ENCODE peak calls at places on chromosomes 5 and 9, in four cellular contexts. Z, A, M and W are unnamed samples.

GRCh38 chr9:89655990-89656657 is 51.3 kb downstream of the GADD45G start:
- DNase-seq in Z (no peak), A (no peak), M (no peak), W (no peak)

GRCh38 chr5:81151546-81151945 is 81.6 kb upstream of the CKMT2 start:
- DNase-seq in Z (no peak), A (no peak), M (no peak), W (no peak)

GRCh38 chr9:101369286-101369685 is 15.5 kb downstream of the BAAT start:
- DNase-seq in Z (no peak), A (no peak), M (no peak), W (no peak)

GRCh38 chr5:138491669-138492551 is 26.6 kb downstream of the EGR1 start:
- DNase-seq in Z (peak; percentile 94), A (peak; percentile 92), M (peak; percentile 96), W (peak; percentile 81)

GRCh38 chr5:132003170-132003744 is 8.2 kb downstream of the ACSL6 start:
- DNase-seq in Z (no peak), A (no peak), M (no peak), W (no peak)

GRCh38 chr9:123609844-123610243 is 253.8 kb downstream of the CRB2 start:
- DNase-seq in Z (no peak), A (peak; percentile 12), M (no peak), W (no peak)

GRCh38 chr5:132830436-132831094 is at the start of gene SHROOM1:
- DNase-seq in Z (peak; percentile 59), A (no peak), M (no peak), W (no peak)

GRCh38 chr9:129838707-129839259 is 3.5 kb downstream of the USP20 start:
- DNase-seq in Z (peak; percentile 84), A (no peak), M (no peak), W (no peak)

GRCh38 chr9:129309906-129310305 is 131.8 kb upstream of the IER5L start:
- DNase-seq in Z (no peak), A (no peak), M (peak; percentile 62), W (peak; percentile 29)

GRCh38 chr5:124527220-124527991 is 219.0 kb downstream of the ZNF608 start:
- DNase-seq in Z (no peak), A (no peak), M (no peak), W (no peak)

GRCh38 chr9:131695366-131696162 is 44.3 kb downstream of the RAPGEF1 start:
- DNase-seq in Z (no peak), A (no peak), M (peak; percentile 72), W (no peak)

GRCh38 chr5:17019324-17019723 is 83.2 kb upstream of the MYO10 start:
- DNase-seq in Z (no peak), A (no peak), M (no peak), W (no peak)

GRCh38 chr5:121399879-121400278 is 451.8 kb upstream of the FTMT start:
- DNase-seq in Z (no peak), A (no peak), M (no peak), W (no peak)

GRCh38 chr9:34675048-34675714 is 12.7 kb upstream of the CCL27 start:
- DNase-seq in Z (peak; percentile 52), A (peak; percentile 88), M (no peak), W (no peak)

GRCh38 chr5:56270058-56270457 is 36.9 kb upstream of the ANKRD55 start:
- DNase-seq in Z (no peak), A (no peak), M (no peak), W (no peak)

GRCh38 chr5:128399111-128399510 is 138.9 kb downstream of the FBN2 start:
- DNase-seq in Z (no peak), A (no peak), M (no peak), W (no peak)

GRCh38 chr5:111072949-111073682 is 1.6 kb downstream of the TSLP start:
- DNase-seq in Z (peak; percentile 39), A (peak; percentile 85), M (peak; percentile 77), W (no peak)

GRCh38 chr5:52580921-52581320 is 206.8 kb upstream of the ITGA1 start:
- DNase-seq in Z (peak; percentile 41), A (peak; percentile 78), M (no peak), W (no peak)

GRCh38 chr5:111173476-111173875 is 50.7 kb upstream of the CAMK4 start:
- DNase-seq in Z (no peak), A (no peak), M (no peak), W (no peak)

GRCh38 chr5:128838631-128839030 is 126.7 kb upstream of the SLC27A6 start:
- DNase-seq in Z (no peak), A (no peak), M (no peak), W (no peak)

GRCh38 chr9:113608082-113608685 is 144.7 kb downstream of the RGS3 start:
- DNase-seq in Z (no peak), A (no peak), M (no peak), W (no peak)

GRCh38 chr5:151200913-151201445 is 22.9 kb downstream of the CCDC69 start:
- DNase-seq in Z (no peak), A (no peak), M (peak; percentile 17), W (peak; percentile 7)

GRCh38 chr9:14056235-14056930 is 257.6 kb downstream of the NFIB start:
- DNase-seq in Z (no peak), A (peak; percentile 43), M (no peak), W (no peak)

GRCh38 chr5:392431-392988 is 50.5 kb upstream of the EXOC3 start:
- DNase-seq in Z (no peak), A (peak; percentile 30), M (peak; percentile 59), W (peak; percentile 64)

GRCh38 chr5:14331377-14331776 is 188.2 kb downstream of the TRIO start:
- DNase-seq in Z (no peak), A (no peak), M (no peak), W (no peak)

GRCh38 chr5:141713616-141714309 is 31.7 kb upstream of the ARAP3 start:
- DNase-seq in Z (peak; percentile 93), A (no peak), M (no peak), W (no peak)

GRCh38 chr9:75889577-75889976 is 896 bp upstream of the PCSK5 start:
- DNase-seq in Z (no peak), A (no peak), M (no peak), W (no peak)

GRCh38 chr5:157820593-157821252 is 38.2 kb downstream of the CLINT1 start:
- DNase-seq in Z (peak; percentile 35), A (peak; percentile 60), M (no peak), W (no peak)

GRCh38 chr9:80191108-80191507 is 619.3 kb downstream of the TLE4 start:
- DNase-seq in Z (no peak), A (no peak), M (no peak), W (no peak)

GRCh38 chr5:151671979-151672378 is 14.7 kb downstream of the SPARC start:
- DNase-seq in Z (no peak), A (peak; percentile 77), M (no peak), W (no peak)

GRCh38 chr9:108476574-108476973 is 379.2 kb downstream of the ACTL7B start:
- DNase-seq in Z (peak; percentile 48), A (no peak), M (no peak), W (no peak)

GRCh38 chr9:72807765-72808445 is 144.9 kb downstream of the ALDH1A1 start:
- DNase-seq in Z (no peak), A (peak; percentile 15), M (no peak), W (no peak)

GRCh38 chr5:68505917-68506860 is 290.6 kb downstream of the PIK3R1 start:
- DNase-seq in Z (peak; percentile 67), A (peak; percentile 52), M (no peak), W (no peak)

GRCh38 chr9:99678550-99678949 is 143.1 kb upstream of the NR4A3 start:
- DNase-seq in Z (no peak), A (no peak), M (no peak), W (no peak)

GRCh38 chr5:111676496-111676895 is 80.5 kb downstream of the NREP start:
- DNase-seq in Z (no peak), A (no peak), M (no peak), W (no peak)

GRCh38 chr9:106883626-106884190 is 20.7 kb downstream of the ZNF462 start:
- DNase-seq in Z (no peak), A (no peak), M (no peak), W (no peak)

GRCh38 chr9:117414220-117414905 is 494 bp downstream of the ASTN2 start:
- DNase-seq in Z (peak; percentile 30), A (no peak), M (no peak), W (no peak)
- TF ChIP-seq CTCF in Z (no peak), A (peak; percentile 11), M (no peak), W (no peak)

DNA sequence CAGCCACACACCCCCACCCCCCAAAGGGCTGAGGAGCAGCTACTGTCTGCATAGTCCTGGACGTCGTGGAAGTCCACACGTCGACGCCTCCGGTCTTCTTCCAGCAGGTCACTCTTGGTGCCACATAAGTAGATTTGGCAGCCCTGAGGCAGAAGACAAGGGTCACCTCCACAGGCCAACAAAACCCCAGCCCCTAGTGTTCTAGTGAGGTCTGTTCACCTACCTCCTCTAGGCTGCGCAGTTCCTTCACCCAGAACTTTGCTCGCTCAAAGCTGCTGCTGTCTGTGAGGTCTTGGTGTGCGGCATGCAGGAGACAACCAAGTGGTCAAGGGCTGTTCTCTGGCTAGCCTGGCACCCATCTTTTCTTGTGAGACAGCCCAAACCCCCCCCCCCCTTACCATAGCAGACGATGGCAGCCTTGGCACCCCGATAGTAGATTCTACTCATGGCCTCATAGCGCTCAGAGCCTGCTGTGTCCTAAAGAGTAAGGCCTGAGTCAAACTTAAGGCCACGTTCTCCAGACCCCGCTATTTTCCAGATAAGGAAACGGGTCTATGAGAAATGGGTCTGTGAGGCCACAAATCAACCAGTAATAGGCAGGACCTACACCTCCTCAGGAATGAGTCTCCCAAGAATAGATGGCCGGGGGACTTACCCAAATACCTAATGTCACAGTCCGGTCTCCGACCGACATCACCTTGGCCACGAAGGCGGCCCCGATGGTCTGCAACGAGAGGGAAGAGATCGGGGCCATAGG is 987 bp downstream of the RAB24 start:
- DNase-seq in Z (no peak), A (no peak), M (peak; percentile 70), W (no peak)
- TF ChIP-seq CTCF in Z (no peak), A (no peak), M (no peak), W (peak; percentile 26)

GRCh38 chr5:98750693-98751092 is 22.8 kb upstream of the RGMB start:
- DNase-seq in Z (no peak), A (peak; percentile 43), M (no peak), W (no peak)
- TF ChIP-seq CTCF in Z (peak; percentile 41), A (peak; percentile 56), M (no peak), W (peak; percentile 64)

GRCh38 chr9:127890053-127890452 is 9.3 kb downstream of the ST6GALNAC6 start:
- DNase-seq in Z (no peak), A (no peak), M (no peak), W (no peak)

GRCh38 chr9:127885508-127886281 is 8.2 kb upstream of the AK1 start:
- DNase-seq in Z (no peak), A (no peak), M (no peak), W (no peak)

GRCh38 chr9:127886401-127886972 is 9.0 kb upstream of the AK1 start:
- DNase-seq in Z (peak; percentile 68), A (peak; percentile 40), M (peak; percentile 72), W (no peak)

GRCh38 chr9:127884976-127885490 is 7.6 kb upstream of the AK1 start:
- DNase-seq in Z (no peak), A (no peak), M (no peak), W (no peak)

DNA sequence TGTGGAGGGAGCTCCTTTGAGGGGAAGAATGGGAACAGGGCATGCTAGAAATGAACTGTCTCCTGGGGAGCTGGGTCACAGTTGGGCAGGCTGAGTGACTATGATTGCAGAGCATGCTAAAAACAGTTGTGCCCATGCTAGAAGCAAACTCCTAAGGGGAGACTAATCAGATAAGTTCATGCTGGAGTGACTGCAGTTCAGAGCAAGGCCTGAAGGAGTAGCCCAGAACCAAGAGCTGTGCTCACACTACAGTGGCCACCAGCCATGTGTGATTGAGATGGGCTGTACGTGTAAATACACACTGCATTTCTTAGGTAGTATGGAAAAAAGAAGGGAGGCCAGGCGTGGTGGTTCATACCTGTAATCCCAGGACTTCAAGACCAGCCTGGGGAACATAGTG is 10.3 kb upstream of the AK1 start:
- DNase-seq in Z (no peak), A (peak; percentile 34), M (no peak), W (no peak)
- TF ChIP-seq CTCF in Z (no peak), A (no peak), M (no peak), W (peak; percentile 48)

GRCh38 chr9:2469681-2470141 is 151.9 kb upstream of the VLDLR start:
- DNase-seq in Z (peak; percentile 1), A (no peak), M (no peak), W (no peak)
- TF ChIP-seq CTCF in Z (no peak), A (no peak), M (no peak), W (no peak)